ENCODE peak calls at places on chromosomes 16 and 17, in five cellular contexts. I is SK-N-SH, Z is H1, K is HepG2, Y is K562. O is an unnamed sample.

GRCh38 chr16:77212736-77213541 is 13.7 kb downstream of the SYCE1L start:
- DNase-seq in I (peak; percentile 89), Z (no peak), K (no peak), Y (peak; percentile 83), O (peak; percentile 61)

GRCh38 chr17:75861927-75862317 is 6.8 kb upstream of the WBP2 start:
- DNase-seq in I (no peak), Z (no peak), K (no peak), Y (no peak), O (no peak)

GRCh38 chr17:29145289-29146058 is 34.7 kb downstream of the MYO18A start:
- DNase-seq in I (peak; percentile 66), Z (peak; percentile 50), K (peak; percentile 68), Y (peak; percentile 49), O (no peak)

GRCh38 chr17:71327376-71328059 is 793.3 kb upstream of the SOX9 start:
- DNase-seq in I (no peak), Z (no peak), K (no peak), Y (no peak), O (no peak)

GRCh38 chr17:56083475-56083874 is 69.8 kb upstream of the ANKFN1 start:
- DNase-seq in I (no peak), Z (no peak), K (no peak), Y (no peak), O (no peak)

GRCh38 chr17:49691086-49691676 is 13.3 kb upstream of the SPOP start:
- DNase-seq in I (no peak), Z (no peak), K (no peak), Y (no peak), O (no peak)

GRCh38 chr17:40559016-40559853 is 6.0 kb downstream of the CCR7 start:
- DNase-seq in I (no peak), Z (no peak), K (no peak), Y (no peak), O (no peak)

GRCh38 chr17:71527311-71527710 is 593.5 kb upstream of the SOX9 start:
- DNase-seq in I (no peak), Z (no peak), K (no peak), Y (no peak), O (no peak)

GRCh38 chr17:10050597-10051101 is 145.6 kb upstream of the RCVRN start:
- DNase-seq in I (no peak), Z (no peak), K (no peak), Y (no peak), O (no peak)

GRCh38 chr17:1627219-1627986 is 1.2 kb downstream of the SLC43A2 start:
- DNase-seq in I (no peak), Z (no peak), K (no peak), Y (peak; percentile 60), O (peak; percentile 48)

GRCh38 chr17:43554857-43555256 is 8.7 kb upstream of the ETV4 start:
- DNase-seq in I (no peak), Z (no peak), K (no peak), Y (no peak), O (no peak)

GRCh38 chr17:37558299-37558698 is 50.9 kb downstream of the SYNRG start:
- DNase-seq in I (no peak), Z (no peak), K (no peak), Y (no peak), O (no peak)

GRCh38 chr17:17295141-17295540 is 8.0 kb upstream of the NT5M start:
- DNase-seq in I (no peak), Z (no peak), K (no peak), Y (no peak), O (no peak)

GRCh38 chr17:4179071-4179470 is 36.1 kb downstream of the CYB5D2 start:
- DNase-seq in I (no peak), Z (no peak), K (no peak), Y (no peak), O (no peak)

GRCh38 chr17:39139137-39139516 is 12.3 kb downstream of the PLXDC1 start:
- DNase-seq in I (no peak), Z (no peak), K (no peak), Y (no peak), O (no peak)

GRCh38 chr17:45584092-45585036 is 93.8 kb upstream of the PLEKHM1 start:
- DNase-seq in I (peak; percentile 83), Z (no peak), K (peak; percentile 46), Y (peak; percentile 69), O (peak; percentile 61)

GRCh38 chr17:83135692-83136091 is 56.3 kb downstream of the METRNL start:
- DNase-seq in I (peak; percentile 38), Z (no peak), K (no peak), Y (no peak), O (no peak)

GRCh38 chr17:31935512-31935911 is 1.3 kb upstream of the SUZ12 start:
- DNase-seq in I (no peak), Z (no peak), K (no peak), Y (no peak), O (no peak)

GRCh38 chr16:81181013-81181720 is 57.3 kb upstream of the BCO1 start:
- DNase-seq in I (no peak), Z (peak; percentile 81), K (peak; percentile 98), Y (peak; percentile 56), O (no peak)

GRCh38 chr16:89687092-89687940 is 827 bp downstream of the CDK10 start:
- DNase-seq in I (no peak), Z (no peak), K (peak; percentile 99), Y (peak; percentile 52), O (no peak)

GRCh38 chr17:61122356-61122913 is 277.2 kb upstream of the TBX2 start:
- DNase-seq in I (no peak), Z (no peak), K (no peak), Y (no peak), O (no peak)

GRCh38 chr17:74439691-74440567 is 8.0 kb downstream of the GPRC5C start:
- DNase-seq in I (no peak), Z (no peak), K (no peak), Y (no peak), O (no peak)

GRCh38 chr17:46030752-46031151 is 31.7 kb downstream of the STH start:
- DNase-seq in I (no peak), Z (no peak), K (no peak), Y (no peak), O (no peak)

GRCh38 chr17:75842963-75843576 is 1.1 kb downstream of the UNC13D start:
- DNase-seq in I (no peak), Z (no peak), K (no peak), Y (no peak), O (no peak)

GRCh38 chr17:74449306-74449705 is 17.1 kb upstream of the CD300A start:
- DNase-seq in I (no peak), Z (no peak), K (no peak), Y (no peak), O (no peak)

GRCh38 chr16:89171216-89172170 is at the start of gene CDH15:
- DNase-seq in I (peak; percentile 98), Z (peak; percentile 98), K (peak; percentile 94), Y (peak; percentile 98), O (peak; percentile 99)

GRCh38 chr17:56319531-56319930 is 166.3 kb downstream of the ANKFN1 start:
- DNase-seq in I (peak; percentile 33), Z (no peak), K (peak; percentile 58), Y (peak; percentile 17), O (no peak)

GRCh38 chr16:58333937-58334336 is 39.1 kb upstream of the PRSS54 start:
- DNase-seq in I (no peak), Z (no peak), K (peak; percentile 21), Y (no peak), O (no peak)

DNA sequence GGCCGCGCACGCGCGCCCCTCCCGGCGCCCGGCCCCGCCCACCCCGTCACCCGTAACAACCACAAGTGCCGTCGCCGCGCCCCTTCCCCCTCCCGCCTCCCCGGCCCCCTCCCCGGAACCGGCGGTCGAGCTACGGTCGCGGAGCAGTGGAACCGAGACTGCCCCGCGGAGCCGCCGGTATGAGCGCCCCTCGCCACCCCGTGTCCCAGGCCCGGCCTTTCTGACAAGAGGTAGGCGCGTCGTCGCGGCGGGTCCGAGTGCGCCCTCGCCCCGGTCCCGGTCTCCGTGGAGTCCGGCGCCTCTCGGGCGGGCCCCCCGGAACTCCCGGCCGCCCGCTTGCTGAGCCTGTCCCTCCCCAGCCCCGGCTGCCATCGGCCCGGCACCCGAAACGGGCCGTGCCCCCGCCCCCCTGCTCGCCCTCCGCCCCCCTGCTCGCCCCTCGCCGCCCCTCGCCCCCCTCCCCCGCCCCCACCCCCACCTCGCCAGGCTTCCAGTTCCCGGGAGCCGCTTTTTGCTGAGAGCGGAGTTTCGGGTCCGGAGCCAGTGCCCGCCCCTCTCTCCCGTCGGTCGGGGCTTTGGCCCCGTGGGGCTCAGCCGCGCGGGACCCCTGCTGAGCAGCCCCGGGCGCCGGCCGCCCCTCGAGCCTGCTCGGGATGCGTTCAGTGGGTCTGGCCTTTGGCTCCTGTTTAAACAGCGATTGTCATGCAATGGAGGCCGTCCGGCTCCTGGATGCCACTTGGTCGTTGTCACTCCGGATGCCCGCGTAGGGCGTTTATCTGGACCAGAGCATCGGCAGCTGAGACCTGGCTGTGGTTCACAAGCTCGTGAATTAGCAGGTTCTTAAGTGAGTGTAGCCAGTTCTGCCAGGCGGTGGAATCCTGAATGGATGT is at the start of gene SEC14L1:
- DNase-seq in I (peak; percentile 89), Z (peak; percentile 29), K (peak; percentile 68), Y (peak; percentile 77), O (no peak)
- TF ChIP-seq TAF1 in I (peak; percentile 30), Z (no peak), K (peak; percentile 30), Y (no peak), O (no peak)

GRCh38 chr16:19384656-19385055 is 33.0 kb upstream of the TMC5 start:
- DNase-seq in I (no peak), Z (no peak), K (no peak), Y (no peak), O (no peak)
- TF ChIP-seq POLR2AphosphoS5 in I (no peak), Z (no peak), K (no peak), Y (no peak), O (no peak)

GRCh38 chr17:77729587-77729986 is 228.9 kb upstream of the TNRC6C start:
- DNase-seq in I (no peak), Z (no peak), K (no peak), Y (no peak), O (no peak)
- TF ChIP-seq TAF1 in I (no peak), Z (no peak), K (no peak), Y (no peak), O (no peak)

GRCh38 chr16:67443299-67443698 is 12.4 kb downstream of the HSD11B2 start:
- DNase-seq in I (no peak), Z (no peak), K (no peak), Y (no peak), O (no peak)
- TF ChIP-seq POLR2AphosphoS5 in I (no peak), Z (no peak), K (no peak), Y (no peak), O (no peak)

O was measured in GM12892.